ENCODE peak calls at places on chromosomes 12 and 14, in eight cellular contexts. W is adrenal gland, K is body of pancreas, D is stomach, H is suprapubic skin, B is IMR-90, G is A549, T is lower leg skin. A is an unnamed sample.

GRCh38 chr12:68800294-68800693 is 7.7 kb upstream of the MDM2 start:
- DNase-seq in H (no peak), D (peak), T (peak), K (peak), G (no peak), B (no peak), W (no peak), A (no peak)

GRCh38 chr12:111784953-111785352 is 18.2 kb downstream of the ALDH2 start:
- DNase-seq in H (no peak), B (no peak), D (no peak), W (no peak), K (no peak), G (no peak), T (no peak), A (no peak)

GRCh38 chr12:47222960-47223847 is 143.4 kb upstream of the AMIGO2 start:
- DNase-seq in B (no peak), K (no peak), H (no peak), D (no peak), T (no peak), G (no peak), W (peak), A (no peak)

GRCh38 chr14:77804592-77804991 is 4.7 kb downstream of the ADCK1 start:
- DNase-seq in K (no peak), T (no peak), W (no peak), B (no peak), H (no peak), D (no peak), G (peak), A (no peak)

GRCh38 chr12:117014342-117014887 is 84.8 kb downstream of the TESC start:
- DNase-seq in G (no peak), K (no peak), B (no peak), W (no peak), T (no peak), H (no peak), D (no peak), A (no peak)

GRCh38 chr12:47808049-47808448 is 11.7 kb downstream of the HDAC7 start:
- DNase-seq in H (peak), D (no peak), B (peak), W (no peak), K (no peak), T (no peak), G (no peak), A (no peak)

GRCh38 chr12:101829639-101830390 is 944 bp downstream of the GNPTAB start:
- DNase-seq in K (peak), W (no peak), T (peak), H (no peak), G (no peak), B (no peak), D (peak), A (no peak)

GRCh38 chr12:62933871-62934798 is 815 bp downstream of the PPM1H start:
- DNase-seq in K (peak), W (peak), D (peak), H (no peak), B (peak), T (peak), G (peak), A (no peak)

GRCh38 chr14:62420853-62421252 is 624.4 kb downstream of the KCNH5 start:
- DNase-seq in W (no peak), B (no peak), D (no peak), T (no peak), G (no peak), K (no peak), H (no peak), A (no peak)

GRCh38 chr12:108633534-108634224 is at the start of gene SELPLG:
- DNase-seq in B (no peak), W (peak), T (peak), D (peak), H (peak), G (no peak), K (peak), A (peak)

GRCh38 chr12:120227233-120228040 is 26.5 kb upstream of the RPLP0 start:
- DNase-seq in T (no peak), G (no peak), H (no peak), D (no peak), W (no peak), B (no peak), K (no peak), A (no peak)

GRCh38 chr14:64614992-64615391 is 65.2 kb downstream of the PPP1R36 start:
- DNase-seq in T (no peak), D (no peak), H (no peak), W (no peak), K (no peak), B (no peak), G (no peak), A (no peak)

GRCh38 chr12:112967858-112968257 is 10.5 kb upstream of the OAS2 start:
- DNase-seq in K (no peak), T (no peak), W (no peak), B (no peak), G (no peak), D (no peak), H (no peak), A (no peak)

GRCh38 chr12:96571101-96571862 is 81.9 kb downstream of the CFAP54 start:
- DNase-seq in B (no peak), H (no peak), D (no peak), T (no peak), K (no peak), G (no peak), W (no peak), A (no peak)

GRCh38 chr12:95351745-95352144 is 122.2 kb upstream of the METAP2 start:
- DNase-seq in D (no peak), T (no peak), H (peak), W (peak), K (peak), G (no peak), B (no peak), A (no peak)

GRCh38 chr12:55074771-55075170 is 51.4 kb upstream of the OR9K2 start:
- DNase-seq in K (no peak), W (no peak), D (no peak), H (no peak), T (no peak), G (no peak), B (no peak), A (no peak)

GRCh38 chr12:107929436-107929835 is 154.9 kb downstream of the ASCL4 start:
- DNase-seq in B (peak), G (peak), D (no peak), W (peak), H (no peak), K (no peak), T (no peak), A (no peak)

GRCh38 chr12:76883151-76883550 is 4.3 kb upstream of the CSRP2 start:
- DNase-seq in K (no peak), H (no peak), D (no peak), G (no peak), T (no peak), B (peak), W (no peak), A (no peak)

GRCh38 chr14:52348279-52348678 is 34.2 kb downstream of the PTGER2 start:
- DNase-seq in G (no peak), D (no peak), B (peak), W (no peak), K (no peak), H (no peak), T (no peak), A (no peak)

GRCh38 chr14:20799955-20800544 is 2.6 kb downstream of the RNASE1 start:
- DNase-seq in W (peak), B (no peak), H (peak), T (no peak), K (peak), D (peak), G (no peak), A (no peak)

GRCh38 chr14:71695603-71696350 is 236.5 kb upstream of the RGS6 start:
- DNase-seq in H (no peak), T (no peak), G (no peak), B (no peak), K (no peak), D (no peak), W (no peak), A (no peak)

GRCh38 chr14:41606249-41607118 is at the start of gene LRFN5:
- DNase-seq in K (peak), G (no peak), H (no peak), D (no peak), W (peak), B (peak), T (peak), A (no peak)

DNA sequence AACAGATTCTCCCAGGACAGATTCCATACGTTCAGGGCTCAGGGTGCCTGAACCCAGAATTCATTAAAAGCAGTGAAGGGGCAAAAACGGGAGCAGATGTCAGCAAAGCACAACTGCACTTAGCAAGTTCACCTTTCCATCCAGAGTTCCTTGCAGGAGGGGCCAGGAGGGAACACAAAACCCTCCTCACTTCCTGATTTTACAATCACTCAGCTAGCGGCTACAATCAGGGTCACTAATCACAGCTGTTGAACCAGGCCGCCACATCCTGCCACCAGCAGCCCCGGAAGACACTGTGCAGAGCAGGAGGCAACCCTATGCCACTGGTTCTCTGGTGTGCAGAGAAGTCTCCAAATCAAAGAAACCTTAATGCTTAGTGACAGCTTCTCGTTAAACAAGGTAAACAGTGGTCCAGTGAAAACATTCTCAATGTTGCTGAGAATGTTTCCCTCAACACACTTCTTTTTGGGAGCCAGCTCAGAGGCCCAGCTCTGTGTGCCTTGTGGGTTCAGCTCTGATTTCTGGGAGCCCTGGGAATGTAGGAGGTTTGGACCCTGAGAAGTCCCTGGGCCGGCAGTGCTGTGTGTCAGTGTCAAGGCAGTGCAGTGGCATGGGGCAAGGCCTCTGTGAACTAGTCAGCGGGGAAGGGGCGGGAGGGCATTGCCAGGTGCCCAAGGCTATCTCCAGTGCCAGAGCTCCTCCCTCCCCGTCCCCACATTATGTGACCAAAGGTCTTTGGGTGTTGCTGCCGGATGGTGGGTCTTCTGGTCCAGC is 54.5 kb downstream of the VCPKMT start:
- DNase-seq in K (peak), D (peak), B (peak), H (no peak), G (no peak), W (peak), T (peak), A (no peak)
- TF ChIP-seq POLR2A in K (no peak), D (no peak), B (no peak), H (no peak), G (no peak), W (peak), T (no peak), A (no peak)

DNA sequence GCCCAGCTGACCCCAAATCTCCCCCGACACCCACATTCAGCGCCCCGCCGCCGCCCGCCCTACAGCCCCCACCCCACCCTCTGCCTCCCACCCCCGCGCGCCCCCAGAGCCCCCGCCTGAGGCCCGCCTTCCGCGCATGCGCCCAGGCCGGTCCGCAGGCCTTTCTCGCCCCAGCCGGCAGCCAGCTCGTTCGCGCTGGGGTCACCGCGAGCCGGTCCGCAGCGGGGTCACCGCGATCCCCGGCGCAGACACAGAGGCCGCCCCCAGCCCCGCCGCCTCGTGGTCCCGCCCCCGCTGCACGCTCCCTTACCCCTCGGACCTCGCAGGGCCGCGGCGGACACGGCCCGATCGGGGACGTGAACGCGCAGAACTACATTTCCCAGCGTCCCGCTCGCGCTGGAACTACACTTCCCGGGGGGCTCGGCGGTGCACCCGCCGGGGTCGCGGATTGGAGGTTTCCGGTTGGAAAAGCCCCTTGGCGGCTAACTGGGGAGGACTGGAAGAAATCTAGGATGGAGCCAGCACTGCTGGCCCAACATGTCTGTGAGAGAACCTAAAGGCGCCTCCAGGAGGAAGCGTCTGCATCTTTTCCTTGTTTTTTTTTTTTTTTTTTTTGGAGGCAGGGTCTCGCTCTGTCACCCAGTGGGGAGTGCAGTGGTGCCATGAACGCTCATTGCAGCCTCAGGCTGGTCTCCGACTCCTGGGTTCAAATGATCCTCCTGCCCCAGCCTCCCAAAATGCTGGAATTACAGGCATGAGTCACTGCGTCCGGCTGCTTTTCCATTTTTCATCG is at the start of gene ZNF605:
- DNase-seq in T (peak), G (peak), D (peak), K (peak), H (peak), W (peak), B (peak), A (peak)
- TF ChIP-seq POLR2A in T (no peak), G (peak), D (no peak), K (peak), H (no peak), W (no peak), B (no peak), A (no peak)

DNA sequence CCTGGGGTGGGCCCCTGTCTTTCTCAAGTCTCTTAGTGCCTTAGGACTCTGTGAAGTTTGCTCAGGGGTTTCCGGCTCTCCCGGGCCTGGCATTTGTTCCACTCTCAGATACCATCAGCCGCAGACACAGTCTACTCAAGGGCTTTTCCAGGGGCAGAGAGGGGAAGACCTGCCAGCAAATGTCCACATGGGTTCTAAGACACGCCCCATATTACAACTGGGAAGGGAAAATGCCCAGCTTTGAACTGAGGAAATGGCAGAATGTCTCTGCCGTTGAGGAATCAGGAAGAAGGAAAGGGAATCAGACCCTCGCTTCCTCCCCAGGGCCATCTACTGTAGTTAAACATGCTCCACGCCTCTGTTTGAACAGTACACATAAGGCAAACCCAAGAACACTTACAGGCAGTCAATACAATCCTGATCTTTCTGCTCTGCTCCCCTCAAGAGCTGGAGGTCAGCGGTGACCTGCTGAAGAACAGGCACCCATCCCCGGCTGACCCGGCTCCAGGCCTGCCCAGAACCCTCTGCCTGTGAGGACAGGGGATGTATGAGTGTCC is 7.9 kb downstream of the CCDC85C start:
- DNase-seq in H (no peak), B (no peak), W (peak), G (no peak), T (no peak), K (peak), D (peak), A (no peak)
- TF ChIP-seq POLR2A in H (no peak), B (no peak), W (no peak), G (no peak), T (no peak), K (no peak), D (no peak), A (no peak)

DNA sequence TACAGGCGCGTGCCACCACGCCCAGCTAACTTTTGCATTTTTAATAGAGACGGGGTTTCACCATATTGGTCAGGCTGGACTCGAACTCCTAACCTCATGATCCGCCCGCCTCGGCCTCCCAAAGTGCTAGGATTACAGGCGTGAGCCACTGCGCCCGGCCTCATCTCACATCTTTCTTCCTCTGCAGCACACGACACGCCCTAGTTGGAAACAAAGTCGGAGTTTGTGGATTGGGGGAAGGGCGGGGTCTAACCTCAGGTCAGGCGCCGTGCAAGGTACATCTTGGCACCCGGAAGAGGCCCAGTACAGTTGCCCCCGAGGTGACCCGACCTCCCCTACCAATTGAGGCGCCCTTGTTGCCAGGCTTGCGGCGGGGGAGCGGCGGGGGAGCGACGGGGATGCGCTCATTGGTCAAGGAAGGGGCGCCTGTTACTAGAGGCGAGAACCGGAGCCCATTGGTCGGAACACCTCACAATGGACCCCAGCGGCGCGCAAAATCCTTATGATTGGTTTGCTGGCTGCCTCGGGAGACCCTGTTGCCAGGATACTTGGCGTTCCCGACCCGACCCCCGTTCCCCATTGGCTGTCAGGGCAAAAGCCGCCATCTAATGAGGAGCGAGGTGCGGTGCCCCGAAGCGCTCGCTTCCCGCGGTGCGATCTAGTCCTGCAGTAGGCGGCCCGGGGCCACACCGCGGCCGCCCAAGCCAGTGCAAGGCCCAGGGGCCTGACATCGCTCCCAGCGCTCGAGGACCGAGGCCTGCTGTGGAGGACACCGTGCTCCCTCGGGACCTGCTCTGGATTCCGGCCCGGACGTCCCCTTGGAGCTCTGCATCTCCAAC is at the start of gene REC8:
- DNase-seq in T (no peak), H (peak), K (peak), B (no peak), D (peak), G (no peak), W (peak), A (peak)
- TF ChIP-seq POLR2A in T (no peak), H (no peak), K (no peak), B (no peak), D (peak), G (no peak), W (no peak), A (no peak)

GRCh38 chr12:674272-674781 is 11.1 kb upstream of the NINJ2 start:
- DNase-seq in K (no peak), H (no peak), W (no peak), T (peak), B (peak), G (no peak), D (no peak), A (no peak)
- TF ChIP-seq POLR2A in K (no peak), H (no peak), W (no peak), T (no peak), B (no peak), G (no peak), D (no peak), A (no peak)

GRCh38 chr12:8609061-8609570 is 3.5 kb downstream of the AICDA start:
- DNase-seq in D (no peak), B (peak), T (no peak), H (no peak), W (no peak), G (peak), K (peak), A (peak)
- TF ChIP-seq POLR2A in D (no peak), B (no peak), T (no peak), H (no peak), W (no peak), G (no peak), K (no peak), A (no peak)